ENCODE peak calls at places on chromosome 14, in eight cellular contexts. R is stomach, H is endothelial cell of umbilical vein, W is suprapubic skin, P is SK-N-SH, C is transverse colon, T is breast epithelium, Q is Panc1. G is an unnamed sample. For H3K4me1, the result is how much of the 10 kb centered on the place peaks cover.

GRCh38 chr14:51020024-51020710 is 74.7 kb downstream of the TRIM9 start:
- DNase-seq in H (no peak), R (no peak), Q (no peak), P (peak), T (no peak), C (no peak), W (no peak), G (no peak)

GRCh38 chr14:70814466-70814865 is 5.2 kb upstream of the MAP3K9 start:
- DNase-seq in R (no peak), P (no peak), W (no peak), C (no peak), Q (no peak), H (no peak), T (no peak), G (no peak)

GRCh38 chr14:88552859-88553258 is 1.9 kb downstream of the PTPN21 start:
- DNase-seq in P (no peak), H (no peak), R (no peak), Q (no peak), T (no peak), C (no peak), W (no peak), G (no peak)

GRCh38 chr14:78170203-78170602 is at the start of gene NRXN3:
- DNase-seq in C (peak), R (no peak), W (no peak), Q (no peak), T (no peak), P (peak), H (no peak), G (no peak)

GRCh38 chr14:87014854-87015253 is 978.1 kb downstream of the GALC start:
- DNase-seq in T (no peak), H (no peak), P (peak), W (no peak), Q (no peak), R (no peak), C (no peak), G (no peak)

GRCh38 chr14:92224348-92224954 is 98.5 kb upstream of the SLC24A4 start:
- DNase-seq in W (no peak), P (no peak), Q (no peak), H (no peak), C (no peak), R (no peak), T (no peak), G (no peak)

GRCh38 chr14:73567365-73567764 is 1.6 kb upstream of the ACOT2 start:
- DNase-seq in C (no peak), P (no peak), R (no peak), W (no peak), H (no peak), T (no peak), Q (no peak), G (no peak)

GRCh38 chr14:99540196-99541032 is 59.2 kb downstream of the CCNK start:
- DNase-seq in P (peak), W (no peak), T (no peak), R (no peak), Q (no peak), C (no peak), H (no peak), G (no peak)

GRCh38 chr14:55028066-55028465 is 1.0 kb downstream of the SOCS4 start:
- DNase-seq in W (no peak), Q (no peak), C (no peak), T (no peak), H (peak), P (peak), R (no peak), G (no peak)

GRCh38 chr14:101408077-101408831 is 153.0 kb upstream of the DIO3 start:
- DNase-seq in C (no peak), H (no peak), R (no peak), W (no peak), T (no peak), Q (no peak), P (no peak), G (no peak)

GRCh38 chr14:100628225-100628624 is 41.0 kb upstream of the BEGAIN start:
- DNase-seq in C (no peak), T (no peak), W (no peak), R (no peak), Q (no peak), H (no peak), P (no peak), G (no peak)

GRCh38 chr14:50829472-50830043 is 1.4 kb downstream of the NIN start:
- DNase-seq in C (no peak), W (no peak), P (peak), Q (no peak), T (no peak), R (no peak), H (no peak), G (no peak)

GRCh38 chr14:100297320-100298300 is 8.6 kb downstream of the SLC25A29 start:
- DNase-seq in T (peak), H (peak), R (peak), C (peak), W (peak), P (peak), Q (no peak), G (peak)

GRCh38 chr14:58865520-58866281 is 227.9 kb downstream of the DACT1 start:
- DNase-seq in C (no peak), Q (no peak), H (no peak), T (no peak), P (peak), R (no peak), W (no peak), G (no peak)

GRCh38 chr14:55706893-55707292 is 126.9 kb downstream of the KTN1 start:
- DNase-seq in W (no peak), P (no peak), H (no peak), Q (no peak), T (no peak), C (no peak), R (no peak), G (no peak)

GRCh38 chr14:25381498-25381897 is 331.6 kb upstream of the STXBP6 start:
- DNase-seq in T (no peak), R (no peak), P (peak), Q (no peak), H (peak), W (no peak), C (no peak), G (no peak)

GRCh38 chr14:105448706-105449111 is 25.9 kb upstream of the CRIP2 start:
- DNase-seq in W (no peak), C (peak), Q (peak), P (peak), T (peak), H (peak), R (peak), G (peak)

GRCh38 chr14:29236848-29237247 is 470.3 kb downstream of the FOXG1 start:
- DNase-seq in H (peak), Q (no peak), C (no peak), W (no peak), R (no peak), P (no peak), T (no peak), G (no peak)

GRCh38 chr14:106840258-106840657 is 1313.9 kb downstream of the TMEM121 start:
- DNase-seq in R (no peak), H (no peak), T (no peak), C (no peak), W (no peak), P (no peak), Q (no peak), G (no peak)

GRCh38 chr14:87002831-87003230 is 990.2 kb downstream of the GALC start:
- DNase-seq in P (no peak), R (no peak), H (no peak), T (no peak), W (no peak), C (no peak), Q (no peak), G (no peak)

GRCh38 chr14:31029016-31029970 is 3.1 kb upstream of the STRN3 start:
- DNase-seq in W (no peak), R (no peak), T (no peak), P (no peak), Q (no peak), H (no peak), C (no peak), G (no peak)

GRCh38 chr14:35044939-35045797 is 904 bp upstream of the FAM177A1 start:
- DNase-seq in T (no peak), R (no peak), C (no peak), Q (no peak), P (peak), W (no peak), H (no peak), G (no peak)

DNA sequence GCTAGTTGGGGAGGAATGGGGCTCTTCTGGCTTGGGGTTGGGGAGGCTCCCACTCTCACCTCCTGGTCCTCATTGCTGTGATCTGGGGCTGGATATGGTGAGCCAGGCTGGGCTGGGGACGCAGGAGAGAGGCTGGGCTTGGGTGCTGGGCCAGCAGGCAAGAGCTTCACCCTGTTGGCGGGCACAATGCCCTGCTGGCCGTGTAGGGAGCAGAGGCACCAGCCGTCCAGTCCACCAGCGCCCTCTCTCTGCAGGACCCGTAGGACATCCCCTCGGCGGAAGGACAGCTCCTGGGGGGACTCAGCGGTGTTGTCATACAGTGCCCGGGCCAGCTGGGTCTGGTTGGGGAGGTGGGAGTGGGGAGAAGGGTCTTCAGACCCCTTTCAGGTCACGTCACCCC is 4.5 kb downstream of the EFS start:
- DNase-seq in Q (no peak), R (no peak), P (peak), W (no peak), C (no peak), T (no peak), H (no peak), G (peak)
- TF ChIP-seq CTCF in Q (peak), R (no peak), P (no peak), W (no peak), C (no peak), T (peak), H (no peak), G (no peak)

GRCh38 chr14:91169951-91170350 is 56.1 kb downstream of the DGLUCY start:
- DNase-seq in H (no peak), Q (no peak), R (no peak), T (no peak), P (no peak), W (no peak), C (no peak), G (no peak)
- TF ChIP-seq POLR2AphosphoS5 in H (no peak), Q (no peak), R (no peak), T (no peak), P (no peak), W (no peak), C (no peak), G (no peak)

DNA sequence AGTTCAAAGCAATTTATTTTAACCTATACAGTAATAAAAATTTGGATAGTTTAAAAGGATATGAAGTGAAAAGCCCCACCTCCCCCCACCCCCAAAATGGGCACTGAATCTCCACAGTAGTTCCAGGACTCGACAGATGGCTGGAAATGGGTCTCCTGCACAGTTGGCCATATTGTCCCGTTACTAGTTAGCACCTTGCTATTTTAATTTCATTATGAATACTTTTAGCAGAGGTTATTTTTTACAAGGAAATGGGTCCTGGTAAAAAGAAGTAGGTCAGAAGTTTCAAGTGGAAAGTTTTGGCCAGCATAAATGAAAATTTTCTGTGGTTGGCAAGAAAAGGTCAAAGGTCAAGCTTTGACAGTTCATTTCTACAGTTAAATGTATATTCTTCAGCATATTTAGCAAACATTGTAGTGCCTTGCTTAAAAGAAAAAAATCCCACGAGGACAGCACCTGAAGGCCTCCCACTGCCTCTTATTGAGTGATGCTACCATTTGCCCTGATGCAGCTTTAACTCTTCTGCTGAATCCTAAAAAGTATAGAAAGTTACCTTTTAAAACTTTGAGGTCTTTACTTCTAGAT is 28.3 kb downstream of the MTHFD1 start:
- DNase-seq in P (no peak), Q (no peak), R (no peak), T (no peak), H (no peak), W (no peak), C (no peak), G (no peak)
- H3K4me1 ChIP-seq in P (under half), Q (under half), R (under half), T (under half), H (under half), W (under half), C (under half), G (under half)

GRCh38 chr14:103185051-103186027 is 62.1 kb downstream of the TNFAIP2 start:
- DNase-seq in C (no peak), H (peak), Q (peak), W (no peak), R (no peak), T (no peak), P (peak), G (no peak)
- TF ChIP-seq CTCF in C (peak), H (peak), Q (peak), W (peak), R (no peak), T (peak), P (peak), G (peak)

DNA sequence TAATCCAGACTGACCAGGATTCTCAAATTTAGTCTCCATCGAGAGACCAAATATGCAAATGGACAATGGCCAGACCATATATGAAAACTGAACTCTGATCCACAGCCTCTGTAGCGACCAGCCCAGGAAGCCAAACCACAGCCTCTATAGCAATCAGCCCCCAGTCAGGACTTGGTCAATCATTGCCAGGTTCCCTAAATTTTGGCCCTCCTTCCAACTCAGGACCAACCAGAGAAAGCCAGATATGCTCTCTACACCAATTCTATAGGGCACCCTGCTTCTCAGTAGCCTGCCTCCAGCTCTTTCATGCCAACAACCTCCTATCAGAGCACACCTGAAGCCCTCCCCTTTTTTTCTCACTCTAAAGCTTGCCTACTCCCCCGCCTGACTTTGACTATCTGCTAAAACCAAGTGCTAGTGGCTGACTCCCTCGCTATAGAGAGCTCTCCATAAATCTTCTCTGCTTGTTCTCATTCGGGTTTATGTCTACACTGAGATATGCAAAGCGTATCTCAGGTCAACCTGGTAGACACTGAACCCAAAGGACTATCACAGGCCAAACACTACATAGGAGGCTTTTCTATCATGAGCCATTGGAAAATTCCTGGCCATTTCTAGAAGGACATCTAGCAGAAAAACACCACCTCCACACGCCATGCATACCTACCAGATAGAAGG is 110.5 kb upstream of the FUT8 start:
- DNase-seq in P (no peak), W (no peak), C (no peak), Q (no peak), T (no peak), H (no peak), R (peak), G (no peak)
- TF ChIP-seq POLR2AphosphoS5 in P (no peak), W (no peak), C (no peak), Q (no peak), T (no peak), H (no peak), R (peak), G (no peak)

GRCh38 chr14:22534547-22534946 is 54.5 kb downstream of the DAD1 start:
- DNase-seq in C (no peak), W (no peak), T (no peak), Q (no peak), P (no peak), H (no peak), R (no peak), G (no peak)

GRCh38 chr14:22533057-22533704 is 55.8 kb downstream of the DAD1 start:
- DNase-seq in C (no peak), W (no peak), H (no peak), R (no peak), P (no peak), T (no peak), Q (no peak), G (no peak)

GRCh38 chr14:22535126-22535525 is 53.9 kb downstream of the DAD1 start:
- DNase-seq in C (no peak), H (no peak), Q (no peak), T (no peak), R (no peak), W (no peak), P (no peak), G (no peak)

GRCh38 chr14:22532345-22533056 is 56.5 kb downstream of the DAD1 start:
- DNase-seq in R (no peak), W (no peak), C (no peak), H (no peak), Q (no peak), T (no peak), P (no peak), G (no peak)

GRCh38 chr14:22533739-22534359 is 55.2 kb downstream of the DAD1 start:
- DNase-seq in C (no peak), W (no peak), Q (no peak), H (no peak), T (no peak), R (no peak), P (no peak), G (no peak)
- H3K4me1 ChIP-seq in C (under half), W (under half), Q (under half), H (under half), T (under half), R (under half), P (under half), G (half or more)

DNA sequence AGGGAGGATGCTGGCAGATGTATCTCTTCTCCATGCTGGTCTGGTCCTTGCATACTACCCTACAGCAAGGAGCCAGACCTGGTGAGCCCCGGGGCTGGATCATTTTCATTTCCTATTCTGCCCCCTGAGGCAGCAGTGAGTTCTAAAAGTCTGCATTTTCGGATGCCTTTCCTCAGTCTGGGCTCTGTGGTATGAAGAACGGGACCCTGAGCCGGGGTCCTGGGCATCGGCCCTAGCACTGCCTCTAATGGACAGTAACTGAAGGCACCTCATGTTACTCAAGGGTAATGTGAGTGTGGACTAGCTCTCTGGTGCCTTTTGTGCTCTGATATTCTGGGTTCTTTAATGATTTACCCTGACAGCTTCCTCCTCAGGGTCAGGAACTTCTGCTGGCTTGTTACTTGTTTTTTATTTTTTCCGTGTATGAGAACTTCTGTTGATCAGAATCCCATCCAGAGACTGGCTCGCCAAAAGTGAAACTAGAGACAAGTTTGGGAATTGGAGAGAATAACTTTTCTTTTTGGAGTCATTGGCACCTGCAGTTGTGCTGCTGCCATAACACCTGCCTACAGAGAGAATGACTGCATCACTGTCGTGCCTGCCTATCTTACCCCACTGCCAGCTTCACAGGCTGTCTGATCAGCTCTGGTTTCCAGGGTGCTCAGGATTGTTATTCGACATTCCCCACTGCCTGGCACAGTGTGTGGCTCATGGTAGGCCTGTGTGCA is 62.3 kb downstream of the SUSD6 start:
- DNase-seq in P (no peak), C (no peak), T (no peak), Q (no peak), W (no peak), H (peak), R (no peak), G (no peak)
- TF ChIP-seq CTCF in P (no peak), C (no peak), T (no peak), Q (no peak), W (no peak), H (no peak), R (no peak), G (peak)

GRCh38 chr14:38202444-38203191 is 5.1 kb upstream of the SSTR1 start:
- DNase-seq in H (no peak), R (no peak), W (no peak), C (no peak), Q (no peak), P (no peak), T (no peak), G (no peak)

GRCh38 chr14:38199076-38199475 is 8.6 kb upstream of the SSTR1 start:
- DNase-seq in C (no peak), T (no peak), Q (no peak), R (no peak), W (no peak), P (no peak), H (no peak), G (no peak)

GRCh38 chr14:38203929-38204716 is 3.6 kb upstream of the SSTR1 start:
- DNase-seq in T (no peak), W (no peak), C (no peak), H (no peak), P (no peak), Q (no peak), R (no peak), G (no peak)

GRCh38 chr14:38199768-38200167 is 7.9 kb upstream of the SSTR1 start:
- DNase-seq in H (no peak), P (no peak), Q (no peak), R (no peak), T (no peak), W (no peak), C (no peak), G (no peak)

GRCh38 chr14:38201137-38201828 is 6.4 kb upstream of the SSTR1 start:
- DNase-seq in P (no peak), Q (no peak), C (no peak), T (no peak), W (no peak), R (no peak), H (no peak), G (no peak)
- TF ChIP-seq POLR2AphosphoS5 in P (no peak), Q (no peak), C (no peak), T (no peak), W (no peak), R (no peak), H (no peak), G (no peak)

G was measured in spleen.